ENCODE peak calls at places on chromosomes 6 and 20, in eight cellular contexts. R is heart left ventricle; B is NCI-H2029; O is activated T-helper 9 cell treated with anti-CD3 and anti-CD28 coated beads, Interleukin-2, amount 50 U/mL, for 16 hours; A is uterus; T is effector CD4-positive, alpha-beta T cell; Q is activated naive CD4-positive, alpha-beta T cell; D is RKO. S is an unnamed sample.

GRCh38 chr6:157019733-157020132 is 242.6 kb downstream of the ARID1B start:
- DNase-seq in R (no peak), B (no peak), O (no peak), A (no peak), T (no peak), Q (no peak), D (peak), S (no peak)

GRCh38 chr6:29886686-29887085 is 55.6 kb upstream of the HLA-A start:
- DNase-seq in R (no peak), B (no peak), O (no peak), A (no peak), T (no peak), Q (no peak), D (no peak), S (no peak)

GRCh38 chr6:18155864-18156396 is 708 bp downstream of the KDM1B start:
- DNase-seq in R (peak), B (peak), O (peak), A (peak), T (peak), Q (peak), D (peak), S (no peak)

GRCh38 chr6:84449220-84449619 is 221.8 kb upstream of the CEP162 start:
- DNase-seq in R (no peak), B (no peak), O (no peak), A (no peak), T (no peak), Q (no peak), D (no peak), S (no peak)

GRCh38 chr6:158552055-158552795 is 7.7 kb upstream of the TMEM181 start:
- DNase-seq in R (no peak), B (no peak), O (no peak), A (no peak), T (no peak), Q (no peak), D (no peak), S (no peak)

GRCh38 chr6:110039996-110040383 is 61.9 kb downstream of the GPR6 start:
- DNase-seq in R (no peak), B (peak), O (peak), A (no peak), T (peak), Q (peak), D (peak), S (no peak)

GRCh38 chr6:140966676-140967075 is 1166.0 kb upstream of the GJE1 start:
- DNase-seq in R (no peak), B (no peak), O (no peak), A (no peak), T (no peak), Q (no peak), D (no peak), S (no peak)

GRCh38 chr6:100246206-100246605 is 218.5 kb downstream of the SIM1 start:
- DNase-seq in R (no peak), B (no peak), O (no peak), A (no peak), T (no peak), Q (no peak), D (no peak), S (no peak)

GRCh38 chr6:10957414-10957886 is 70.6 kb downstream of the SYCP2L start:
- DNase-seq in R (no peak), B (no peak), O (no peak), A (no peak), T (no peak), Q (no peak), D (no peak), S (no peak)

GRCh38 chr20:50628853-50629674 is 62.3 kb downstream of the RIPOR3 start:
- DNase-seq in R (no peak), B (no peak), O (no peak), A (no peak), T (no peak), Q (no peak), D (no peak), S (no peak)

GRCh38 chr20:38226553-38226952 is 34.0 kb downstream of the KIAA1755 start:
- DNase-seq in R (no peak), B (peak), O (no peak), A (no peak), T (no peak), Q (no peak), D (no peak), S (no peak)

GRCh38 chr20:53162251-53162835 is 190.2 kb downstream of the TSHZ2 start:
- DNase-seq in R (peak), B (peak), O (no peak), A (peak), T (no peak), Q (no peak), D (peak), S (peak)

GRCh38 chr20:37994512-37994911 is 38.7 kb downstream of the TTI1 start:
- DNase-seq in R (no peak), B (no peak), O (no peak), A (no peak), T (no peak), Q (no peak), D (no peak), S (peak)

GRCh38 chr6:14817068-14817467 is 428.8 kb upstream of the JARID2 start:
- DNase-seq in R (no peak), B (no peak), O (no peak), A (no peak), T (no peak), Q (no peak), D (no peak), S (no peak)

GRCh38 chr6:41538556-41539182 is 7.5 kb upstream of the FOXP4 start:
- DNase-seq in R (no peak), B (peak), O (no peak), A (no peak), T (no peak), Q (no peak), D (no peak), S (no peak)

GRCh38 chr6:158781692-158782373 is 37.3 kb downstream of the EZR start:
- DNase-seq in R (no peak), B (no peak), O (no peak), A (no peak), T (no peak), Q (no peak), D (no peak), S (no peak)

GRCh38 chr6:25279748-25280616 is 808 bp downstream of the CARMIL1 start:
- DNase-seq in R (no peak), B (no peak), O (no peak), A (peak), T (peak), Q (no peak), D (peak), S (no peak)

GRCh38 chr6:151869787-151870186 is 62.3 kb downstream of the ESR1 start:
- DNase-seq in R (no peak), B (no peak), O (no peak), A (no peak), T (no peak), Q (no peak), D (no peak), S (no peak)

GRCh38 chr6:157137501-157137900 is 185.8 kb downstream of the TMEM242 start:
- DNase-seq in R (no peak), B (no peak), O (no peak), A (no peak), T (no peak), Q (no peak), D (no peak), S (no peak)

GRCh38 chr20:6014017-6014416 is 39.8 kb downstream of the LRRN4 start:
- DNase-seq in R (no peak), B (no peak), O (no peak), A (no peak), T (no peak), Q (no peak), D (no peak), S (no peak)

GRCh38 chr6:81465859-81466258 is 286.6 kb downstream of the TENT5A start:
- DNase-seq in R (no peak), B (no peak), O (no peak), A (no peak), T (no peak), Q (no peak), D (peak), S (no peak)

GRCh38 chr6:161353208-161353613 is 79.3 kb upstream of the AGPAT4 start:
- DNase-seq in R (no peak), B (no peak), O (no peak), A (no peak), T (no peak), Q (no peak), D (peak), S (no peak)

GRCh38 chr20:59961423-59961822 is 3.2 kb downstream of the CDH26 start:
- DNase-seq in R (no peak), B (no peak), O (no peak), A (no peak), T (no peak), Q (no peak), D (no peak), S (no peak)

GRCh38 chr6:9481292-9482029 is 933.4 kb downstream of the TFAP2A start:
- DNase-seq in R (no peak), B (peak), O (no peak), A (no peak), T (no peak), Q (no peak), D (no peak), S (no peak)

GRCh38 chr6:33746651-33747100 is at the start of gene IP6K3:
- DNase-seq in R (peak), B (no peak), O (no peak), A (peak), T (no peak), Q (no peak), D (no peak), S (no peak)

GRCh38 chr6:95578106-95578410 is 723 bp downstream of the MANEA start:
- DNase-seq in R (no peak), B (no peak), O (no peak), A (no peak), T (no peak), Q (no peak), D (peak), S (no peak)

GRCh38 chr6:42551202-42551601 is 12.6 kb upstream of the UBR2 start:
- DNase-seq in R (no peak), B (no peak), O (no peak), A (no peak), T (no peak), Q (no peak), D (no peak), S (no peak)

GRCh38 chr6:169253341-169253740 is 305 bp downstream of the THBS2 start:
- DNase-seq in R (no peak), B (no peak), O (no peak), A (peak), T (no peak), Q (no peak), D (no peak), S (no peak)

GRCh38 chr20:58542411-58543095 is 27.4 kb upstream of the APCDD1L start:
- DNase-seq in R (no peak), B (no peak), O (no peak), A (no peak), T (no peak), Q (no peak), D (no peak), S (no peak)

GRCh38 chr6:52389626-52390360 is 27.8 kb downstream of the PAQR8 start:
- DNase-seq in R (peak), B (peak), O (peak), A (peak), T (peak), Q (no peak), D (no peak), S (no peak)

GRCh38 chr6:72238900-72239299 is 352.6 kb downstream of the RIMS1 start:
- DNase-seq in R (no peak), B (no peak), O (no peak), A (no peak), T (no peak), Q (no peak), D (no peak), S (no peak)